ENCODE peak calls at places on chromosome 17, in four cellular contexts. R is GM12878, Y is HepG2, H is K562. X is an unnamed sample.

GRCh38 chr17:40318835-40319332 is 9.9 kb downstream of the RARA start:
- DNase-seq in R (no peak), Y (no peak), H (peak; percentile 52), X (no peak)

GRCh38 chr17:46139365-46140210 is 53.6 kb downstream of the KANSL1 start:
- DNase-seq in R (no peak), Y (no peak), H (no peak), X (no peak)

GRCh38 chr17:46115687-46116086 is 77.5 kb downstream of the KANSL1 start:
- DNase-seq in R (no peak), Y (no peak), H (no peak), X (no peak)

GRCh38 chr17:18981642-18982424 is 22.7 kb downstream of the FAM83G start:
- DNase-seq in R (no peak), Y (peak; percentile 87), H (peak; percentile 53), X (peak; percentile 56)

GRCh38 chr17:28384281-28385036 is 13.0 kb downstream of the SARM1 start:
- DNase-seq in R (no peak), Y (no peak), H (peak; percentile 42), X (no peak)

GRCh38 chr17:74690409-74690825 is 22.3 kb downstream of the CD300LF start:
- DNase-seq in R (no peak), Y (no peak), H (no peak), X (no peak)

GRCh38 chr17:41678907-41679739 is 9.6 kb upstream of the EIF1 start:
- DNase-seq in R (peak; percentile 84), Y (no peak), H (peak; percentile 74), X (no peak)

GRCh38 chr17:74325376-74325742 is 667 bp upstream of the KIF19 start:
- DNase-seq in R (no peak), Y (no peak), H (no peak), X (no peak)

GRCh38 chr17:14294876-14295275 is 6.0 kb upstream of the HS3ST3B1 start:
- DNase-seq in R (no peak), Y (no peak), H (no peak), X (no peak)

GRCh38 chr17:16447676-16448075 is 32.3 kb downstream of the TRPV2 start:
- DNase-seq in R (no peak), Y (no peak), H (no peak), X (no peak)

GRCh38 chr17:42310281-42311156 is 22.2 kb downstream of the STAT5A start:
- DNase-seq in R (no peak), Y (no peak), H (peak; percentile 60), X (no peak)

GRCh38 chr17:38667787-38668122 is 7.0 kb downstream of the EPOP start:
- DNase-seq in R (no peak), Y (no peak), H (no peak), X (no peak)

DNA sequence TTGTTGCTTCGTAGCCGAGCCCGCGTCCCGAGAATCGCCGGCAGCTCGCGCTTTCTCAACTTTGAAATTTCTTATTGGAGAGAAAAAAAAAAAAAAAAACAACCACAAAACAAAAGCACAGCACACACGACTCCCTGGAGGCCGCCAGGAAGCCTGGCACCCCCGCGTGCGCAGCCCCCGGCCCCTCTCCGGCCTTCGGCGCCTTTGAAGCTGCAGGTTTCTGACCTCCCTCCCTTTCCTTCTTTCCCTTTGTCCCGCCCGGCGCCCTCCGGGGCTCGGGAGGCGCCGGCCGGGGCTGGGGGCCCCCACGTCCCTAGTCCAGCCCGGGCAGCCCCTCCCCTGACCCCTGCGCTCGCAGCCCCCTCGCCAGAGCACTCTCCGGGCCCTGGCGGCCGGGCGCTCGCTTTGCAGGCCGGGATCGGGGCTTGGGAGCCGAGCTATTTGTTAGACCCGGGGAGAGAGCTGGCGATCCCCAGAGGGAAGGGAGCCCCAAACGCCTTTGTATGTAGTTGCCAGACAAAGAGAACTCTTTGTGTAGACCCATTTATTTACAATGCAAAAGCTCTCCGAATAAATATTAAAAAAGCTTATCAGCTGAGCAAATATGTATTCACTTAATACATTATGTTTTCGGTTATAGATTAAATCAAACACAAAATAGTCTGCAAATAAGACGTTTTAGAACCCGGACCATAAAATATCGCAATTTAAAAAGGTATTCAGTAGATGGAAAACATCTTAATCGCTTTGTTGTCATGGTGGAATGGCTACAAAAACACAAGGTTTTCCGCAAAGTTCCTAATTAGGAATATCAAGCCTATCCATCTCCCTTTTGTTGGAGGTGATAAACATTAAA is 2.3 kb downstream of the BAHCC1 start:
- DNase-seq in R (no peak), Y (peak; percentile 93), H (no peak), X (peak; percentile 59)
- TF ChIP-seq FOXK2 in R (no peak), Y (no peak), H (no peak), X (no peak)

GRCh38 chr17:5203908-5204294 is 12.2 kb upstream of the ZNF594 start:
- DNase-seq in R (no peak), Y (no peak), H (no peak), X (no peak)

GRCh38 chr17:5210091-5210490 is 18.4 kb upstream of the ZNF594 start:
- DNase-seq in R (no peak), Y (no peak), H (no peak), X (no peak)

GRCh38 chr17:5211458-5211857 is 19.8 kb upstream of the ZNF594 start:
- DNase-seq in R (no peak), Y (no peak), H (no peak), X (no peak)

GRCh38 chr17:5210853-5211252 is 19.2 kb upstream of the ZNF594 start:
- DNase-seq in R (peak; percentile 73), Y (no peak), H (no peak), X (no peak)

DNA sequence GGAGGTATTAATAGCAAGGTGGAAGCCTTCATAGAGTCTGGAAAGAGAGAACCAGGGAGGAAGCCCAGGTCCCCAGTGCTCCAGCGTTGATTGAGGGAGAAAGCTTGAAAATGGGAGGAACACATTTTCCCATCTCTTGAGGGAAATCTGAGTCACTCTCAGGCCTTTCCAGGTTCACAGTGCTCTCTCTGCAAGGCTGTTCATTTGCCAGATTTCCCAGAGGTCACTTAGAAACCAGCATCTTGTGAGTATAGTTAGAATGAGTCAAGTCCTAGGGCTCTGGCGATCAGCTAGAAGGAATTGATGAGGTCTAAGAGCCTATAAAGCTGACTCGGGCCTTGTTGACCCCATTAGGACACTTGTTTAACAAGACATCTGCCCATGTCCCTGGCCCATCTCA is 17.7 kb upstream of the ZNF594 start:
- DNase-seq in R (no peak), Y (no peak), H (no peak), X (no peak)
- TF ChIP-seq FOXK2 in R (no peak), Y (no peak), H (no peak), X (no peak)

GRCh38 chr17:82984751-82985435 is 94.5 kb upstream of the METRNL start:
- DNase-seq in R (no peak), Y (no peak), H (no peak), X (no peak)
- TF ChIP-seq FOXK2 in R (no peak), Y (no peak), H (no peak), X (no peak)

DNA sequence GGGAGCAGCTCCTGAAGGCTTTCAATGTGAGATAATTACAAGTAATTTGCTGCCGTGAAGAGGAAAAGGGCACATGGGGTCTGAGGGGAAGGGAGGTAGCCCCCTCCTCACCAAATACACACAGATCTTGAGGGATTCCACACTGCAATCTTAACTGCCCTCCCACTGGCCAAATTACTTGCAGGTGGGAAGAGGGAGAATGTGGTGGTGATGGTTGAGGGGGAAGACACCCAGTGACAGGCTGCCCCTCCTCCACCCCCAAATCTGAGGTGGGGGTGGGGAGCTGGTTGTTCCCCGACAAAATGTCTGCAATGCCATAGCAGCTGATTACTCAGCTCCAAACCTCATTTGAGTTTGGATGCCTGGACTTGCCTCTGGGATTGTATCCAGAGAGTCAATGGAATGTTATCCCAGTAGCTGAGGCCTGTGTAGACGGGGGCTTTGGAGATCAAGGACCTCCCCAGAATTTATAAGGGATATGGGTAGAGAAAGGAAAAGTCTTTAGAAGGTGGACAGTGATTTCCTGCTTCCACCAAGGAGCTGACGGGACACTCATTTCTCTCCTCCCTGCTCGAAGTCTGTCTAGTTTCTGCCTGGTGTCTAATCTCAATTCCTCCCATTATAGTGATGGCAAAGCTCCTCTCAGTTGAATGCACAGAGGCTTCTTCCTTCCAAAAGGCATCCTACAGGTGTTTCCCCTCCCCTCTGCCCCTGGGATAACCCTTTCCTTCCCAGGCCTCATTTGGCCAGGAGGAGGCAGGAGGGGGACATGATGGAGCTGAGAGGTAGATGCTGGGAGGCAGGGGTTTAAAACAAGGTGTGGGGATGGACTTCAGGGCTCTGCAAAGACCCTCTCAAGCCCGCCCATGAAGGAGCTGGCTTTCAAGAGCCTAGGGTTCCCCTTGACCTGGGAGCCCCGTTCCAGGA is 8.7 kb downstream of the DLX4 start:
- DNase-seq in R (no peak), Y (no peak), H (peak; percentile 39), X (no peak)
- TF ChIP-seq FOXK2 in R (no peak), Y (no peak), H (no peak), X (no peak)

DNA sequence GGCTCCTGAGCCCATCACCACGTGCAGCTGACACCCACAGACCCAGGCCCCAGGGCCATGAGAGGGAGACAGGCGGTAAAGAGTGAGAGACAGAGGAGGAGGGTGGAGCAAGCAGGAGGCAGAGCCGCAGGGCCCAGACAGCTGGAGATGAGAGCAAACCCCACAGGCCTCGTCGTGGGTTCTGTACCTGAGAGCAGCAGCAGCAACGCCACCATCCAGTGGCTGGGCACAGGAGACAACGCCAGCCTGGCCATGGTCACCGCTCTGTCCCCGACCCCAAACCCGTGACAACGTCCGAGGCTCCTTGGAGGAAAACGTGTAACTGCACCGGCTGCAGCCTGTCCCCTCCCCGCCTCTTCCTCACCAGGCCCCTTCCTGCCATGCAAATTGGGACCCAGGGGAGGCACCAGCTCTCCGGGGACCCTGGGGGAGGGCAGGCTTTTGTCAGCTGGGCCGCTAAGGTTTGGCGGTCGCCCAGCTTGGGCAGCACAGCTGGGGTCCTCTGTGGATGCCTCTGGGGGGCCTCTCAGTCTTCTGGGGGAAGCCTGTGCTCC is at the start of gene CD79B:
- DNase-seq in R (no peak), Y (no peak), H (no peak), X (no peak)
- TF ChIP-seq FOXK2 in R (peak; percentile 46), Y (no peak), H (no peak), X (no peak)

X was measured in HEK293T.